ENCODE peak calls at places on chromosomes 11 and 22, in eight cellular contexts. One of them, this sample, is unnamed.

GRCh38 chr22:44839061-44839460 is 86.7 kb downstream of the ARHGAP8 start:
- DNase-seq in AG09309: no peak
- DNase-seq in neural progenitor cell: no peak
- DNase-seq in CD8-positive, alpha-beta T cell: no peak
- DNase-seq in thoracic aorta: no peak
- DNase-seq in upper lobe of right lung: no peak
- DNase-seq in mammary epithelial cell: no peak
- DNase-seq in endothelial cell: no peak
- DNase-seq in this sample: no peak

GRCh38 chr11:57071829-57072228 is 83.1 kb downstream of the OR5AK2 start:
- DNase-seq in thoracic aorta: no peak
- DNase-seq in upper lobe of right lung: no peak
- DNase-seq in endothelial cell: no peak
- DNase-seq in neural progenitor cell: no peak
- DNase-seq in CD8-positive, alpha-beta T cell: no peak
- DNase-seq in mammary epithelial cell: peak
- DNase-seq in AG09309: peak
- DNase-seq in this sample: no peak

GRCh38 chr11:87125257-87125656 is 87.5 kb downstream of the TMEM135 start:
- DNase-seq in mammary epithelial cell: peak
- DNase-seq in thoracic aorta: no peak
- DNase-seq in upper lobe of right lung: no peak
- DNase-seq in neural progenitor cell: no peak
- DNase-seq in AG09309: no peak
- DNase-seq in endothelial cell: no peak
- DNase-seq in CD8-positive, alpha-beta T cell: no peak
- DNase-seq in this sample: no peak

GRCh38 chr22:34055525-34056200 is 135.4 kb upstream of the LARGE1 start:
- DNase-seq in AG09309: no peak
- DNase-seq in endothelial cell: no peak
- DNase-seq in upper lobe of right lung: no peak
- DNase-seq in mammary epithelial cell: peak
- DNase-seq in CD8-positive, alpha-beta T cell: no peak
- DNase-seq in thoracic aorta: no peak
- DNase-seq in neural progenitor cell: peak
- DNase-seq in this sample: no peak

GRCh38 chr22:29054251-29054767 is 7.3 kb downstream of the C22orf31 start:
- DNase-seq in AG09309: no peak
- DNase-seq in mammary epithelial cell: no peak
- DNase-seq in endothelial cell: no peak
- DNase-seq in neural progenitor cell: no peak
- DNase-seq in upper lobe of right lung: no peak
- DNase-seq in thoracic aorta: no peak
- DNase-seq in CD8-positive, alpha-beta T cell: no peak
- DNase-seq in this sample: no peak

GRCh38 chr22:30224161-30224857 is 22.2 kb downstream of the LIF start:
- DNase-seq in AG09309: no peak
- DNase-seq in upper lobe of right lung: no peak
- DNase-seq in CD8-positive, alpha-beta T cell: no peak
- DNase-seq in mammary epithelial cell: peak
- DNase-seq in neural progenitor cell: no peak
- DNase-seq in thoracic aorta: no peak
- DNase-seq in endothelial cell: no peak
- DNase-seq in this sample: no peak

GRCh38 chr11:18958221-18958910 is 19.2 kb upstream of the MRGPRX1 start:
- DNase-seq in endothelial cell: no peak
- DNase-seq in neural progenitor cell: no peak
- DNase-seq in thoracic aorta: no peak
- DNase-seq in AG09309: no peak
- DNase-seq in mammary epithelial cell: no peak
- DNase-seq in CD8-positive, alpha-beta T cell: no peak
- DNase-seq in upper lobe of right lung: no peak
- DNase-seq in this sample: no peak

GRCh38 chr11:70778828-70779365 is 380.6 kb downstream of the CTTN start:
- DNase-seq in endothelial cell: no peak
- DNase-seq in mammary epithelial cell: no peak
- DNase-seq in upper lobe of right lung: peak
- DNase-seq in CD8-positive, alpha-beta T cell: no peak
- DNase-seq in AG09309: no peak
- DNase-seq in neural progenitor cell: peak
- DNase-seq in thoracic aorta: no peak
- DNase-seq in this sample: no peak

GRCh38 chr11:125315088-125315740 is 150.7 kb downstream of the PKNOX2 start:
- DNase-seq in mammary epithelial cell: no peak
- DNase-seq in thoracic aorta: no peak
- DNase-seq in upper lobe of right lung: no peak
- DNase-seq in endothelial cell: no peak
- DNase-seq in AG09309: no peak
- DNase-seq in neural progenitor cell: no peak
- DNase-seq in CD8-positive, alpha-beta T cell: no peak
- DNase-seq in this sample: peak

GRCh38 chr11:119347940-119348339 is 1.4 kb upstream of the MFRP start:
- DNase-seq in thoracic aorta: no peak
- DNase-seq in mammary epithelial cell: no peak
- DNase-seq in neural progenitor cell: no peak
- DNase-seq in AG09309: no peak
- DNase-seq in CD8-positive, alpha-beta T cell: no peak
- DNase-seq in endothelial cell: no peak
- DNase-seq in upper lobe of right lung: no peak
- DNase-seq in this sample: no peak

GRCh38 chr11:69229521-69229920 is 64.4 kb upstream of the MYEOV start:
- DNase-seq in AG09309: no peak
- DNase-seq in thoracic aorta: no peak
- DNase-seq in CD8-positive, alpha-beta T cell: no peak
- DNase-seq in mammary epithelial cell: no peak
- DNase-seq in neural progenitor cell: no peak
- DNase-seq in upper lobe of right lung: no peak
- DNase-seq in endothelial cell: no peak
- DNase-seq in this sample: peak

GRCh38 chr11:64786308-64786707 is 8.0 kb upstream of the SF1 start:
- DNase-seq in CD8-positive, alpha-beta T cell: no peak
- DNase-seq in endothelial cell: no peak
- DNase-seq in thoracic aorta: no peak
- DNase-seq in AG09309: no peak
- DNase-seq in upper lobe of right lung: peak
- DNase-seq in neural progenitor cell: no peak
- DNase-seq in mammary epithelial cell: no peak
- DNase-seq in this sample: no peak

GRCh38 chr11:20011294-20011951 is 148.9 kb downstream of the DBX1 start:
- DNase-seq in thoracic aorta: no peak
- DNase-seq in mammary epithelial cell: peak
- DNase-seq in CD8-positive, alpha-beta T cell: no peak
- DNase-seq in upper lobe of right lung: no peak
- DNase-seq in endothelial cell: no peak
- DNase-seq in neural progenitor cell: no peak
- DNase-seq in AG09309: no peak
- DNase-seq in this sample: no peak

GRCh38 chr11:92707173-92707619 is 262.3 kb upstream of the MTNR1B start:
- DNase-seq in CD8-positive, alpha-beta T cell: no peak
- DNase-seq in thoracic aorta: no peak
- DNase-seq in AG09309: no peak
- DNase-seq in mammary epithelial cell: peak
- DNase-seq in neural progenitor cell: peak
- DNase-seq in endothelial cell: no peak
- DNase-seq in upper lobe of right lung: no peak
- DNase-seq in this sample: no peak

GRCh38 chr11:125166347-125166841 is 1.8 kb downstream of the PKNOX2 start:
- DNase-seq in upper lobe of right lung: no peak
- DNase-seq in mammary epithelial cell: no peak
- DNase-seq in thoracic aorta: no peak
- DNase-seq in AG09309: no peak
- DNase-seq in endothelial cell: peak
- DNase-seq in CD8-positive, alpha-beta T cell: no peak
- DNase-seq in neural progenitor cell: peak
- DNase-seq in this sample: no peak

GRCh38 chr22:19057999-19058491 is 64.2 kb downstream of the DGCR2 start:
- DNase-seq in neural progenitor cell: no peak
- DNase-seq in upper lobe of right lung: peak
- DNase-seq in endothelial cell: no peak
- DNase-seq in AG09309: no peak
- DNase-seq in thoracic aorta: no peak
- DNase-seq in mammary epithelial cell: no peak
- DNase-seq in CD8-positive, alpha-beta T cell: no peak
- DNase-seq in this sample: no peak

GRCh38 chr11:104005234-104005855 is 31.1 kb upstream of the DDI1 start:
- DNase-seq in thoracic aorta: no peak
- DNase-seq in AG09309: no peak
- DNase-seq in neural progenitor cell: no peak
- DNase-seq in mammary epithelial cell: peak
- DNase-seq in upper lobe of right lung: no peak
- DNase-seq in endothelial cell: no peak
- DNase-seq in CD8-positive, alpha-beta T cell: no peak
- DNase-seq in this sample: no peak

GRCh38 chr11:106765849-106766248 is 252.4 kb downstream of the GUCY1A2 start:
- DNase-seq in AG09309: no peak
- DNase-seq in mammary epithelial cell: no peak
- DNase-seq in CD8-positive, alpha-beta T cell: no peak
- DNase-seq in upper lobe of right lung: no peak
- DNase-seq in endothelial cell: no peak
- DNase-seq in neural progenitor cell: no peak
- DNase-seq in thoracic aorta: no peak
- DNase-seq in this sample: no peak

GRCh38 chr22:44648085-44648820 is 53.8 kb upstream of the PRR5 start:
- DNase-seq in mammary epithelial cell: no peak
- DNase-seq in neural progenitor cell: no peak
- DNase-seq in CD8-positive, alpha-beta T cell: no peak
- DNase-seq in AG09309: no peak
- DNase-seq in upper lobe of right lung: peak
- DNase-seq in thoracic aorta: no peak
- DNase-seq in endothelial cell: no peak
- DNase-seq in this sample: no peak

GRCh38 chr11:46277313-46277622 is 194 bp upstream of the CREB3L1 start:
- DNase-seq in endothelial cell: no peak
- DNase-seq in neural progenitor cell: no peak
- DNase-seq in thoracic aorta: no peak
- DNase-seq in upper lobe of right lung: no peak
- DNase-seq in CD8-positive, alpha-beta T cell: no peak
- DNase-seq in AG09309: no peak
- DNase-seq in mammary epithelial cell: no peak
- DNase-seq in this sample: no peak

GRCh38 chr11:72069787-72070251 is 10.5 kb downstream of the NUMA1 start:
- DNase-seq in mammary epithelial cell: peak
- DNase-seq in endothelial cell: no peak
- DNase-seq in thoracic aorta: peak
- DNase-seq in CD8-positive, alpha-beta T cell: no peak
- DNase-seq in AG09309: peak
- DNase-seq in upper lobe of right lung: peak
- DNase-seq in neural progenitor cell: peak
- DNase-seq in this sample: no peak

GRCh38 chr11:2886191-2886894 is 768 bp upstream of the CDKN1C start:
- DNase-seq in CD8-positive, alpha-beta T cell: no peak
- DNase-seq in thoracic aorta: no peak
- DNase-seq in neural progenitor cell: peak
- DNase-seq in AG09309: no peak
- DNase-seq in mammary epithelial cell: no peak
- DNase-seq in upper lobe of right lung: no peak
- DNase-seq in endothelial cell: peak
- DNase-seq in this sample: no peak

GRCh38 chr11:2885676-2886081 is at the start of gene CDKN1C:
- DNase-seq in endothelial cell: peak
- DNase-seq in upper lobe of right lung: peak
- DNase-seq in mammary epithelial cell: peak
- DNase-seq in thoracic aorta: peak
- DNase-seq in neural progenitor cell: peak
- DNase-seq in AG09309: no peak
- DNase-seq in CD8-positive, alpha-beta T cell: peak
- DNase-seq in this sample: peak

GRCh38 chr11:2883717-2884423 is 1.7 kb downstream of the CDKN1C start:
- DNase-seq in neural progenitor cell: peak
- DNase-seq in mammary epithelial cell: no peak
- DNase-seq in CD8-positive, alpha-beta T cell: no peak
- DNase-seq in endothelial cell: peak
- DNase-seq in AG09309: no peak
- DNase-seq in thoracic aorta: no peak
- DNase-seq in upper lobe of right lung: no peak
- DNase-seq in this sample: no peak

GRCh38 chr11:2884424-2884815 is 1.2 kb downstream of the CDKN1C start:
- DNase-seq in thoracic aorta: no peak
- DNase-seq in upper lobe of right lung: peak
- DNase-seq in CD8-positive, alpha-beta T cell: no peak
- DNase-seq in mammary epithelial cell: no peak
- DNase-seq in AG09309: no peak
- DNase-seq in neural progenitor cell: peak
- DNase-seq in endothelial cell: peak
- DNase-seq in this sample: no peak

GRCh38 chr11:2885017-2885675 is 429 bp downstream of the CDKN1C start:
- DNase-seq in CD8-positive, alpha-beta T cell: peak
- DNase-seq in upper lobe of right lung: peak
- DNase-seq in thoracic aorta: no peak
- DNase-seq in mammary epithelial cell: no peak
- DNase-seq in neural progenitor cell: peak
- DNase-seq in AG09309: no peak
- DNase-seq in endothelial cell: peak
- DNase-seq in this sample: no peak
- TF ChIP-seq CTCF in CD8-positive, alpha-beta T cell: no peak
- TF ChIP-seq CTCF in upper lobe of right lung: peak
- TF ChIP-seq CTCF in thoracic aorta: peak
- TF ChIP-seq CTCF in mammary epithelial cell: no peak
- TF ChIP-seq CTCF in neural progenitor cell: peak
- TF ChIP-seq CTCF in AG09309: no peak
- TF ChIP-seq CTCF in endothelial cell: no peak
- TF ChIP-seq CTCF in this sample: peak

GRCh38 chr22:37183432-37184379 is 4.3 kb downstream of the C1QTNF6 start:
- DNase-seq in mammary epithelial cell: no peak
- DNase-seq in CD8-positive, alpha-beta T cell: no peak
- DNase-seq in endothelial cell: no peak
- DNase-seq in AG09309: no peak
- DNase-seq in neural progenitor cell: no peak
- DNase-seq in thoracic aorta: no peak
- DNase-seq in upper lobe of right lung: peak
- DNase-seq in this sample: no peak
- TF ChIP-seq CTCF in mammary epithelial cell: no peak
- TF ChIP-seq CTCF in CD8-positive, alpha-beta T cell: no peak
- TF ChIP-seq CTCF in endothelial cell: no peak
- TF ChIP-seq CTCF in AG09309: no peak
- TF ChIP-seq CTCF in neural progenitor cell: no peak
- TF ChIP-seq CTCF in thoracic aorta: no peak
- TF ChIP-seq CTCF in upper lobe of right lung: no peak
- TF ChIP-seq CTCF in this sample: no peak

GRCh38 chr22:41746563-41747400 is 47.5 kb downstream of the MEI1 start:
- DNase-seq in CD8-positive, alpha-beta T cell: peak
- DNase-seq in AG09309: peak
- DNase-seq in endothelial cell: peak
- DNase-seq in mammary epithelial cell: peak
- DNase-seq in upper lobe of right lung: peak
- DNase-seq in neural progenitor cell: peak
- DNase-seq in thoracic aorta: peak
- DNase-seq in this sample: peak
- TF ChIP-seq CTCF in CD8-positive, alpha-beta T cell: peak
- TF ChIP-seq CTCF in AG09309: peak
- TF ChIP-seq CTCF in endothelial cell: peak
- TF ChIP-seq CTCF in mammary epithelial cell: peak
- TF ChIP-seq CTCF in upper lobe of right lung: peak
- TF ChIP-seq CTCF in neural progenitor cell: peak
- TF ChIP-seq CTCF in thoracic aorta: peak
- TF ChIP-seq CTCF in this sample: peak

DNA sequence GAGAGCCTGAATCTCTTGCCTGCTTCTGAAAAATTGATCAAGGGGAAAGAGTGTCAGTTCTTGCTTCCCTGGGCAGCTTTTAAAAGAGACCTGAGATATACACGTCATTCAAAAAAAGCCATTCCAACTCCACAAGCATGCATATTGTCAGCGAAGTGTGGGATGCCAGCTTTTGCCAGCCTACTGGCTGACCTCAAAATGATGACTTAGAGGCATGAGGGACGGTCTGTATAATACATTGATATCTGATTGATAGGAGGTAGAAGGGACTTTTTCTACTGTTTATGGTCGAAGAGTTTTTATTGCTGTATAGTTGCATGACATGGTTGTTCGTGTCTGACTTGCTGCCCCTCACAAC is 126.3 kb downstream of the MICAL2 start:
- DNase-seq in upper lobe of right lung: no peak
- DNase-seq in AG09309: no peak
- DNase-seq in CD8-positive, alpha-beta T cell: no peak
- DNase-seq in mammary epithelial cell: no peak
- DNase-seq in thoracic aorta: no peak
- DNase-seq in neural progenitor cell: no peak
- DNase-seq in endothelial cell: no peak
- DNase-seq in this sample: no peak
- TF ChIP-seq CTCF in upper lobe of right lung: no peak
- TF ChIP-seq CTCF in AG09309: no peak
- TF ChIP-seq CTCF in CD8-positive, alpha-beta T cell: no peak
- TF ChIP-seq CTCF in mammary epithelial cell: no peak
- TF ChIP-seq CTCF in thoracic aorta: no peak
- TF ChIP-seq CTCF in neural progenitor cell: no peak
- TF ChIP-seq CTCF in endothelial cell: no peak
- TF ChIP-seq CTCF in this sample: peak